ENCODE peak calls at places on chromosomes 3 and 15, in four cellular contexts. W is choroid plexus epithelial cell, R is cardiac fibroblast, D is heart right ventricle. K is an unnamed sample.

GRCh38 chr3:40494698-40495097 is 11.1 kb upstream of the ZNF620 start:
- DNase-seq in W (no peak), R (no peak), D (no peak), K (no peak)

GRCh38 chr3:177802151-177802900 is 605.0 kb upstream of the TBL1XR1 start:
- DNase-seq in W (no peak), R (no peak), D (no peak), K (no peak)

GRCh38 chr3:151327571-151328198 is 1.7 kb downstream of the P2RY13 start:
- DNase-seq in W (peak), R (peak), D (no peak), K (no peak)

GRCh38 chr3:14510838-14511622 is 29.1 kb downstream of the GRIP2 start:
- DNase-seq in W (no peak), R (no peak), D (no peak), K (peak)

GRCh38 chr3:51706788-51707731 is at the start of gene GRM2:
- DNase-seq in W (peak), R (peak), D (peak), K (peak)

GRCh38 chr15:100914876-100915275 is 4.3 kb upstream of the LRRK1 start:
- DNase-seq in W (peak), R (no peak), D (no peak), K (no peak)

GRCh38 chr3:14208977-14209394 is 30.4 kb downstream of the LSM3 start:
- DNase-seq in W (peak), R (no peak), D (no peak), K (no peak)

GRCh38 chr3:13470894-13471574 is 9.1 kb upstream of the HDAC11 start:
- DNase-seq in W (no peak), R (no peak), D (no peak), K (no peak)

GRCh38 chr15:92636401-92636949 is 19.1 kb downstream of the FAM174B start:
- DNase-seq in W (no peak), R (no peak), D (peak), K (no peak)

GRCh38 chr3:115784739-115785571 is 161.6 kb downstream of the GAP43 start:
- DNase-seq in W (peak), R (peak), D (no peak), K (no peak)

GRCh38 chr3:10907262-10907661 is 85.3 kb upstream of the SLC6A1 start:
- DNase-seq in W (no peak), R (no peak), D (no peak), K (no peak)

GRCh38 chr3:186465508-186465907 is 78.7 kb downstream of the CRYGS start:
- DNase-seq in W (no peak), R (no peak), D (no peak), K (no peak)

GRCh38 chr3:129558076-129558771 is 15.2 kb downstream of the H1-8 start:
- DNase-seq in W (no peak), R (no peak), D (no peak), K (no peak)

GRCh38 chr15:71364117-71364584 is 248.9 kb downstream of the THSD4 start:
- DNase-seq in W (peak), R (no peak), D (no peak), K (no peak)

GRCh38 chr3:123419850-123420292 is 29.0 kb downstream of the ADCY5 start:
- DNase-seq in W (no peak), R (no peak), D (peak), K (peak)

GRCh38 chr3:197154-197855 is 742 bp downstream of the CHL1 start:
- DNase-seq in W (no peak), R (no peak), D (no peak), K (peak)

GRCh38 chr3:105827101-105827634 is 41.6 kb downstream of the CBLB start:
- DNase-seq in W (peak), R (peak), D (no peak), K (no peak)

GRCh38 chr3:188052966-188053340 is 101.0 kb upstream of the LPP start:
- DNase-seq in W (no peak), R (no peak), D (no peak), K (no peak)

GRCh38 chr3:181719298-181719859 is 7.7 kb downstream of the SOX2 start:
- DNase-seq in W (no peak), R (no peak), D (no peak), K (no peak)

GRCh38 chr3:184756151-184756681 is 44.4 kb upstream of the MAGEF1 start:
- DNase-seq in W (no peak), R (no peak), D (no peak), K (no peak)

GRCh38 chr3:99950921-99951320 is 133.3 kb downstream of the CMSS1 start:
- DNase-seq in W (no peak), R (no peak), D (no peak), K (no peak)

GRCh38 chr15:23857028-23857641 is 170.0 kb upstream of the NDN start:
- DNase-seq in W (peak), R (peak), D (peak), K (no peak)

GRCh38 chr15:63057454-63058335 is 15.1 kb downstream of the TPM1 start:
- DNase-seq in W (no peak), R (peak), D (no peak), K (no peak)

GRCh38 chr3:106981392-106981791 is 395.8 kb upstream of the CCDC54 start:
- DNase-seq in W (no peak), R (no peak), D (no peak), K (no peak)

GRCh38 chr15:67101981-67102929 is 36.9 kb downstream of the SMAD3 start:
- DNase-seq in W (peak), R (peak), D (no peak), K (no peak)

GRCh38 chr3:112799946-112800345 is 46.7 kb downstream of the CD200R1L start:
- DNase-seq in W (peak), R (peak), D (no peak), K (no peak)

GRCh38 chr3:7745711-7746110 is 755.9 kb upstream of the LMCD1 start:
- DNase-seq in W (no peak), R (no peak), D (no peak), K (no peak)

GRCh38 chr3:3200632-3201212 is 21.2 kb upstream of the CRBN start:
- DNase-seq in W (peak), R (peak), D (peak), K (peak)

GRCh38 chr3:59573911-59574310 is 524.1 kb upstream of the CFAP20DC start:
- DNase-seq in W (peak), R (peak), D (peak), K (peak)

GRCh38 chr15:43410572-43411214 is 39.8 kb downstream of the TUBGCP4 start:
- DNase-seq in W (peak), R (peak), D (no peak), K (no peak)

GRCh38 chr3:3154879-3155610 is 24.4 kb downstream of the CRBN start:
- DNase-seq in W (no peak), R (no peak), D (no peak), K (no peak)

GRCh38 chr3:178131801-178132200 is 404.4 kb upstream of the KCNMB2 start:
- DNase-seq in W (peak), R (peak), D (no peak), K (no peak)

GRCh38 chr15:65583701-65584100 is 27.2 kb downstream of the INTS14 start:
- DNase-seq in W (peak), R (peak), D (peak), K (no peak)

GRCh38 chr3:167705840-167706239 is 28.9 kb downstream of the PDCD10 start:
- DNase-seq in W (peak), R (peak), D (no peak), K (no peak)

GRCh38 chr3:79016587-79017380 is 751.0 kb downstream of the ROBO1 start:
- DNase-seq in W (peak), R (peak), D (no peak), K (no peak)

GRCh38 chr3:144843099-144843498 is 871.5 kb downstream of the DIPK2A start:
- DNase-seq in W (peak), R (no peak), D (no peak), K (no peak)
- TF ChIP-seq CTCF in W (peak), R (no peak), D (no peak), K (no peak)

GRCh38 chr3:169299129-169299528 is 364.4 kb downstream of the MECOM start:
- DNase-seq in W (no peak), R (no peak), D (no peak), K (no peak)

GRCh38 chr3:169295912-169296311 is 367.6 kb downstream of the MECOM start:
- DNase-seq in W (no peak), R (no peak), D (no peak), K (no peak)

GRCh38 chr3:169298247-169298992 is 365.1 kb downstream of the MECOM start:
- DNase-seq in W (no peak), R (no peak), D (no peak), K (no peak)

GRCh38 chr3:169297214-169297613 is 366.3 kb downstream of the MECOM start:
- DNase-seq in W (no peak), R (no peak), D (no peak), K (no peak)

DNA sequence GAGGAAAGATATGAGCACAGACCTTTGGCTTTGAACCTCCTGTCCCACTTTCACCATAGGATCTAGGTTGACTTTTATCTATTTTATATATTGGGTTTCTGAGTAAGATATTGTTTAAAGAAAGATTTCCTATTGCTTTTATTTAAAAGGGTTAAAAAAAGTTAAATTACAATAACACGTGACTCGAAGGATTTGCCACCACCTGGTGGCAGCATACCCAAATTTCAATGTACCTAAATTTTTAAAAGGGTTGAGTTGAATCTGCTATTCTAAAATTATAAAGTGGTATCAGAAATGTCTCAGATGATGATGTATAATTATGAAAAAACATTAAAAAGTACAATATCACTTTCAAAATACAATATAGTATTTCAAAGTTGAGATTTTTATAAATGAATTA is 368.4 kb downstream of the MECOM start:
- DNase-seq in W (peak), R (peak), D (no peak), K (no peak)
- TF ChIP-seq CTCF in W (peak), R (peak), D (peak), K (peak)

DNA sequence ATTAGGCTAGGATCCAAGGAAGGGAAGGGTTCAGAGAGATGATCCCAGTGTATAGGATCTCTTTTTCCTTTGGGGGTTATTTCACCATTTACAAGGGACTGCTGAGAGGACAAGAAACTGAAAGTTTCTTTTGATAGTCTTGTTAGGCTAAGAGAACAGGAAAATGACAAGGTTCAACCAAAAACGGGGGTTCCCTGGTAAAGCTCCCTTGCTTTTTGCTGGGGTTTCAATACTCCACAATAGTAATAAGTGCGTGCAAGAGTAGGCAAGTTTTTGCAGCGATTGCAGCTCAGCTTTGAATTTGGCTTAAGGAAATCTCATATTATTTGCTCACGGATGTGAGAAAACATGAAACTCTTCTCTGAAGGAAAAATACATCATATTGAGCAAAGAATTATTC is 18.8 kb upstream of the SUSD5 start:
- DNase-seq in W (no peak), R (no peak), D (no peak), K (no peak)
- TF ChIP-seq CTCF in W (no peak), R (no peak), D (no peak), K (no peak)

DNA sequence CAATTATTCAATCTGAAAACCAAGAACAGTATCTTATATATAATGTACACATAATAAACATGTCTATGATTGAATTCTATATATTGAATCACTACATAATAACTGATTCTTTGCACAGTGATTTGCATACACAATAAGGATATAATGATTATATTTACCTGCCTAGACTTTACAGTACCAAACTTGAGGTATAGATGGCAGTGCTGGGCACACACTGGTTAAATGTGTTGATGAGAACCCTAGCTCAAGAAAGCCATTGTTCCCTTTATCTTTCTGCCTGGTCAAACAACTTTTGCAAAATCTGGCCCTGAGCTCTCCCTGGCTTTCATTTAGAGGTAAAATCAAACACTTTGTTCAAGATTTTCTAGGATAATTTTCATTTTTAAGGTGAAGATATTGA is 697.7 kb downstream of the TUSC7 start:
- DNase-seq in W (peak), R (peak), D (no peak), K (no peak)
- TF ChIP-seq CTCF in W (peak), R (peak), D (peak), K (no peak)

DNA sequence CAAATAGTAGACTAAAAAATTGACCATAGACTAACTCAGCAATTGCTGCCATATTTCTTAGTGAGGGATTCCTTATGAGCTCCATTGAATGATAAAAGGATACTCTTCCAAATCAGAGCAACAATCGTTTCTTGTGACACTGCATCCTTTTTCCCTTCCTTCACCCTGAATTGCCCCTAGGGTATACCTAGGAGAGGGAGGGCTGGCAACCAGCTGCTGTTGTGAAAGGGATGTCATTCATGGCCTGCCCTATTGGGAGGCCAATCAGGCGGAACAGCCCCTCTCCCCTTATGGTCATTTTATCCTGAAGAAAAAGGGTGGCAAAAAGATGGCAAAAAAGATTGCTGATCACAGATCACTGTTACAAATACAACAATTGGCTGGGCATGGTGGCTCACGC is 26.3 kb downstream of the B3GNT5 start:
- DNase-seq in W (no peak), R (no peak), D (no peak), K (no peak)
- TF ChIP-seq CTCF in W (no peak), R (no peak), D (no peak), K (no peak)

GRCh38 chr15:33226559-33227181 is 32.2 kb upstream of the FMN1 start:
- DNase-seq in W (peak), R (peak), D (peak), K (no peak)
- TF ChIP-seq CTCF in W (peak), R (peak), D (peak), K (peak)

GRCh38 chr3:56189486-56189985 is 278.7 kb downstream of the ERC2 start:
- DNase-seq in W (no peak), R (no peak), D (no peak), K (no peak)

GRCh38 chr3:56183529-56183928 is 284.7 kb downstream of the ERC2 start:
- DNase-seq in W (no peak), R (no peak), D (no peak), K (no peak)

GRCh38 chr3:56187051-56187450 is 281.2 kb downstream of the ERC2 start:
- DNase-seq in W (no peak), R (no peak), D (no peak), K (no peak)

GRCh38 chr3:56188201-56188600 is 280.1 kb downstream of the ERC2 start:
- DNase-seq in W (no peak), R (no peak), D (no peak), K (peak)

GRCh38 chr3:56185827-56186226 is 282.4 kb downstream of the ERC2 start:
- DNase-seq in W (no peak), R (no peak), D (no peak), K (no peak)
- TF ChIP-seq CTCF in W (no peak), R (no peak), D (no peak), K (no peak)

DNA sequence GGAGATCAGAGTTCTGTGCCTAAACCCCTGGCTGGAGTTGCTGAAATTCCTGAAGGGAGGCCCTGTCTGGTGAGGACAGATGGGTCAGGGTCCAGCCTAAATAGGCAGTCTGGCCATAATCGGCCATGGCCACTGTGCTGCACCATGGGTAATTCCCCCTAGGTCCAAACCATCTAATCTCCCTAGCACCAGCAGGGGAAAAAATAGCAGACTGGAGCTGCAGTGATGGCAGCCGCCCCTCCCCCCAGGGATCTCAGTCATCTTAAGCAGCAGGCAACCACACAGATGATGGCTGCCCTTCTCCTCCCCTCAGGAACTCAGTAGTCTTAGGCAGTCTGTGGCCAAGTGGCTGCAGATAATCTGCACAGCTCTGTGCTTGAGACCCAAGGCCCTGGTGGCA is 68.4 kb upstream of the CD96 start:
- DNase-seq in W (no peak), R (peak), D (no peak), K (no peak)
- TF ChIP-seq CTCF in W (no peak), R (no peak), D (no peak), K (no peak)

K was measured in dorsolateral prefrontal cortex.